ENCODE peak calls at places on chromosomes 13 and 19, in six cellular contexts. G, Q, Y, K, V and W are unnamed samples.
A peak's percentile ranks its signal among the peaks of the same experiment; 100 is the strongest.

GRCh38 chr13:102584423-102584822 is 12.4 kb upstream of the TPP2 start:
- DNase-seq in G (no peak), Q (no peak), Y (no peak), K (no peak), V (no peak), W (no peak)

GRCh38 chr13:28434934-28435333 is 60.0 kb downstream of the FLT1 start:
- DNase-seq in G (no peak), Q (no peak), Y (no peak), K (peak; percentile 36), V (no peak), W (no peak)

GRCh38 chr13:88464851-88465250 is 793.7 kb downstream of the SLITRK5 start:
- DNase-seq in G (no peak), Q (no peak), Y (no peak), K (no peak), V (no peak), W (no peak)

GRCh38 chr19:42284066-42284501 is 15.0 kb downstream of the CIC start:
- DNase-seq in G (peak; percentile 69), Q (no peak), Y (no peak), K (peak; percentile 71), V (peak; percentile 87), W (peak; percentile 85)

GRCh38 chr13:24307211-24308067 is 1.9 kb upstream of the C1QTNF9 start:
- DNase-seq in G (no peak), Q (no peak), Y (no peak), K (no peak), V (peak; percentile 73), W (peak; percentile 20)

GRCh38 chr13:25905411-25906010 is 146.3 kb downstream of the SHISA2 start:
- DNase-seq in G (no peak), Q (no peak), Y (no peak), K (no peak), V (no peak), W (no peak)

GRCh38 chr19:46081928-46082727 is 41.3 kb upstream of the IGFL4 start:
- DNase-seq in G (peak; percentile 61), Q (no peak), Y (peak; percentile 48), K (peak; percentile 67), V (no peak), W (peak; percentile 51)

GRCh38 chr13:90787007-90787406 is 560.5 kb upstream of the MIR17HG start:
- DNase-seq in G (no peak), Q (no peak), Y (no peak), K (no peak), V (no peak), W (no peak)

GRCh38 chr13:50969691-50970090 is 60.1 kb downstream of the RNASEH2B start:
- DNase-seq in G (peak; percentile 16), Q (no peak), Y (no peak), K (no peak), V (no peak), W (peak; percentile 57)

GRCh38 chr19:56080669-56081401 is 40.3 kb downstream of the ZNF787 start:
- DNase-seq in G (peak; percentile 57), Q (no peak), Y (peak; percentile 39), K (peak; percentile 78), V (peak; percentile 86), W (no peak)
- H3K9me3 ChIP-seq in G (no peaks in the 10 kb centered on the region), Q (no peaks in the 10 kb centered on the region), Y (no peaks in the 10 kb centered on the region), K (no peaks in the 10 kb centered on the region), V (no peaks in the 10 kb centered on the region), W (no peaks in the 10 kb centered on the region)

GRCh38 chr19:54172764-54173699 is at the start of gene TMC4:
- DNase-seq in G (peak; percentile 77), Q (no peak), Y (peak; percentile 63), K (no peak), V (peak; percentile 88), W (peak; percentile 95)
- TF ChIP-seq CTCF in G (peak; percentile 31), Q (no peak), Y (peak; percentile 57), K (no peak), V (no peak), W (peak; percentile 95)

DNA sequence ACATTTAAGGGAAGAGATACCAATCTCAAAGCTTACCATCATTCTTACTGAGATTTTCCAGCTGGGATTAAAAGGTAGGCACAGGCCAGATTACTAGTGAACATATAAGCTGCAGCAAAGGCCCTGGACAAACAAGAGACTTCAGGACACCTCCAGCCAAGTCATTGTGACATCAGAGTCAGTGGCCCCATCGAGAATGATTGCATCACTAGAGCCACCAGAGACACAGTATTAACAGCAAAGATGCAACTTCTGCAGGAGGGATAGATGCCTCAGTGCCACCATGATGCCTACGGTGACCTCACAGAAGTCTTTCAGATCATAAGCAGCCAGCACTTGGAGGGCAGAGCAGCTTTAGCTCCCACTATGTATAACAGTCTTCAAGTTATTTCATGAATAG is 8.6 kb downstream of the RUBCNL start:
- DNase-seq in G (no peak), Q (no peak), Y (no peak), K (no peak), V (no peak), W (no peak)
- H3K4me1 ChIP-seq in G (no peaks in the 10 kb centered on the region), Q (no peaks in the 10 kb centered on the region), Y (no peaks in the 10 kb centered on the region), K (no peaks in the 10 kb centered on the region), V (no peaks in the 10 kb centered on the region), W (peaks cover 8% of the 10 kb centered on the region)

GRCh38 chr13:45180713-45181601 is 19.9 kb downstream of the KCTD4 start:
- DNase-seq in G (no peak), Q (no peak), Y (no peak), K (peak; percentile 46), V (no peak), W (no peak)

GRCh38 chr13:45178349-45179142 is 22.3 kb downstream of the KCTD4 start:
- DNase-seq in G (no peak), Q (no peak), Y (no peak), K (peak; percentile 93), V (no peak), W (no peak)

GRCh38 chr13:45180303-45180702 is 20.5 kb downstream of the KCTD4 start:
- DNase-seq in G (no peak), Q (no peak), Y (no peak), K (no peak), V (no peak), W (no peak)

GRCh38 chr13:45174478-45174877 is 26.4 kb downstream of the KCTD4 start:
- DNase-seq in G (no peak), Q (no peak), Y (no peak), K (no peak), V (no peak), W (no peak)

DNA sequence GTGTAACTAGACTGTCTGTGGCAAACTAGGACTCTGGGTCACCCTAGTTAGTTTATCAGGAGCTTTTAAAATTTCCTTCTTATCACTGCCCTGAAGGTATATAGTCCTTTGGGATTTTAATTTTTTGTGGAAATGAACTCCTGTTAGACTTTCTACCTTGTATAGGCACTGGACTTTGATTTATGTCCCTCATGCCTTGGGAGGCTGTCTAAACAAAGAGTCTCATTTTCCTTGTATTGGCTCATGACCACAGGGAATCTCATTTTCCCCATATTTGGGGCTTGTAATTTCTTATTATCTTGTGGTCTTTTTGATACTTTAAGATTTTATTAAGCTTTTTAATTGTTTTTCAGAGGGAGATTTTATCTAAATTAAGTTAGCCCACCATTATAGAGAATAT is 21.4 kb downstream of the KCTD4 start:
- DNase-seq in G (no peak), Q (no peak), Y (no peak), K (peak; percentile 63), V (no peak), W (no peak)
- H3K9me3 ChIP-seq in G (no peaks in the 10 kb centered on the region), Q (no peaks in the 10 kb centered on the region), Y (no peaks in the 10 kb centered on the region), K (no peaks in the 10 kb centered on the region), V (no peaks in the 10 kb centered on the region), W (no peaks in the 10 kb centered on the region)